ENCODE peak calls at places on chromosomes 7 and 10, in seven cellular contexts. W is CD4-positive, CD25-positive, alpha-beta regulatory T cell; Y is hepatocyte; P is heart left ventricle; C is pancreas; O is neuronal stem cell; E is Peyer's patch. V is an unnamed sample. For H3K27me3, the result is how much of the 10 kb centered on the place peaks cover.

GRCh38 chr7:100493476-100494264 is 9.9 kb downstream of the NYAP1 start:
- DNase-seq in P (peak), E (peak), C (no peak), Y (peak), O (no peak), W (peak), V (peak)

GRCh38 chr10:42952358-42952757 is 124.5 kb upstream of the RET start:
- DNase-seq in O (peak), E (peak), Y (peak), P (peak), W (no peak), C (peak), V (no peak)

GRCh38 chr7:129055861-129056464 is 1.1 kb upstream of the TNPO3 start:
- DNase-seq in Y (no peak), E (no peak), W (no peak), P (no peak), C (no peak), O (no peak), V (no peak)

GRCh38 chr10:131943021-131943814 is 38.5 kb downstream of the BNIP3 start:
- DNase-seq in C (peak), E (peak), W (peak), O (no peak), Y (no peak), P (no peak), V (no peak)

GRCh38 chr10:103273026-103273425 is 3.9 kb upstream of the INA start:
- DNase-seq in P (peak), O (no peak), W (no peak), E (no peak), Y (peak), C (no peak), V (no peak)

GRCh38 chr10:30630571-30630970 is 1.0 kb upstream of the LYZL2 start:
- DNase-seq in Y (no peak), W (no peak), C (no peak), E (no peak), O (no peak), P (no peak), V (no peak)

GRCh38 chr7:102836206-102836938 is 76.4 kb upstream of the LRRC17 start:
- DNase-seq in W (no peak), P (no peak), O (no peak), E (no peak), Y (peak), C (no peak), V (no peak)

GRCh38 chr10:62278461-62278910 is 9.8 kb upstream of the RTKN2 start:
- DNase-seq in C (no peak), Y (no peak), P (no peak), E (no peak), W (no peak), O (no peak), V (no peak)

GRCh38 chr10:663844-664243 is 25.6 kb downstream of the DIP2C start:
- DNase-seq in O (no peak), P (no peak), E (no peak), Y (no peak), W (no peak), C (no peak), V (no peak)

GRCh38 chr10:100182908-100183307 is 2.9 kb downstream of the ERLIN1 start:
- DNase-seq in E (no peak), O (no peak), C (no peak), W (no peak), Y (no peak), P (no peak), V (no peak)

GRCh38 chr7:26959290-26959689 is 94.9 kb upstream of the SKAP2 start:
- DNase-seq in Y (no peak), O (no peak), P (no peak), E (no peak), W (no peak), C (no peak), V (no peak)

GRCh38 chr7:139329119-139329518 is 12.0 kb upstream of the FMC1 start:
- DNase-seq in E (no peak), W (no peak), Y (no peak), P (no peak), O (no peak), C (no peak), V (no peak)

GRCh38 chr10:97788552-97789442 is 17.0 kb upstream of the SFRP5 start:
- DNase-seq in W (no peak), O (no peak), Y (peak), C (peak), P (peak), E (peak), V (no peak)

GRCh38 chr7:47878662-47879061 is 69.6 kb downstream of the PKD1L1 start:
- DNase-seq in W (no peak), C (no peak), Y (no peak), P (peak), E (no peak), O (no peak), V (no peak)

GRCh38 chr10:121527690-121528089 is 70.6 kb downstream of the FGFR2 start:
- DNase-seq in E (no peak), O (peak), P (no peak), Y (peak), W (no peak), C (no peak), V (no peak)

GRCh38 chr7:99131290-99131689 is 12.6 kb downstream of the SMURF1 start:
- DNase-seq in Y (no peak), P (no peak), C (no peak), O (no peak), W (no peak), E (no peak), V (no peak)

GRCh38 chr10:82492647-82493046 is 617.7 kb downstream of the NRG3 start:
- DNase-seq in W (no peak), E (no peak), O (no peak), P (no peak), Y (no peak), C (no peak), V (no peak)

DNA sequence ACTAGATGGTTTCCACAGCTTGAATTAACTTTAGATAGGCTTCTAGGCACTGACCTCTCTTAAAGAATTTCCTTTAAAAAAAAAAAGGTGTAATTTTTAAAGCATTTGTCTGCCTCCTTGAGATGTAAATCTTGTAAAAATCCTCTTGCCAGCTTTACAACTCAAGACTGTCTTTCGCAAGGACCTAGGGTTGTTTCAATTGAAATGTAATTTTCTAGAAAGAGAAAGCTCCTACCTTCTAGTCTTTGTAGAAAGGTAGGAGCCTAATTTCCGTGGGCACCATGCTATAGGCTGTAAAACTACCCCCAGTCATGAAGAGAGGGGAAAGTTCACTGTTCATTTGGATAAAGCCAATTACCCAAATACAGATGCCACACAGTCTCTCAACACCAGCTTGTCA is 228.8 kb upstream of the TMEM229A start:
- DNase-seq in W (no peak), E (no peak), Y (no peak), C (no peak), O (no peak), P (no peak), V (no peak)
- H3K27me3 ChIP-seq in W (under half), E (under half), Y (under half), C (under half), O (under half), P (under half), V (under half)

GRCh38 chr10:3544561-3544960 is 240.4 kb downstream of the KLF6 start:
- DNase-seq in W (no peak), E (no peak), Y (no peak), C (no peak), O (no peak), P (no peak), V (no peak)

GRCh38 chr10:3538291-3538849 is 246.6 kb downstream of the KLF6 start:
- DNase-seq in P (no peak), W (no peak), E (no peak), C (no peak), O (no peak), Y (no peak), V (no peak)

GRCh38 chr10:3539696-3540383 is 245.2 kb downstream of the KLF6 start:
- DNase-seq in P (no peak), C (no peak), Y (no peak), W (no peak), O (no peak), E (no peak), V (no peak)

GRCh38 chr10:3538850-3539531 is 246.0 kb downstream of the KLF6 start:
- DNase-seq in C (no peak), E (no peak), P (no peak), W (no peak), O (peak), Y (peak), V (no peak)

DNA sequence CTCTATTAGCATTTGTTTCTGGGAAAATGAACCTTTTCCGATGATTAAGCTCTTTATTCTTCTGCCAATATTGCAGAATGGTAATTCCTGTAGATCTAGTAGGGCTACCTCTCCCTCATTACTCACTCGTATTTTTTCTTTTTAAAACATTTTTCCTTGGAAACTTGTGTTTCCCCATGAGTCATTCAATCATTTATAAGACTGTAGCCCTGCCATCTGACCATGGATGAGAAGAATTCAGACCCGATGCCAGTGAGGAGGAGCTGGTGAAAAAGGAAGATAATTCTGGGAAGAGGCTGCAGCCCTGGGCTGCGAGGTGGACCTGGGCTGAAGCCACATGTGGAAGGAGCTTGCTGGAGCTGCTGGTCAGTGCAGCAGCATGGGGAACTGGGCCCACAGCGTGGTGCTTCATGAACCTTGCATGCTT is 242.8 kb downstream of the KLF6 start:
- DNase-seq in W (no peak), Y (no peak), P (no peak), E (no peak), O (no peak), C (no peak), V (no peak)
- H3K27ac ChIP-seq in W (no peak), Y (no peak), P (no peak), E (no peak), O (no peak), C (no peak), V (no peak)

GRCh38 chr7:142782922-142783900 is 12.4 kb downstream of the PRSS2 start:
- DNase-seq in O (peak), P (peak), C (peak), E (peak), Y (peak), W (peak), V (peak)

GRCh38 chr7:142785841-142786250 is 15.1 kb downstream of the PRSS2 start:
- DNase-seq in P (no peak), E (peak), Y (no peak), C (no peak), O (no peak), W (peak), V (peak)

GRCh38 chr7:142787783-142788182 is 17.0 kb downstream of the PRSS2 start:
- DNase-seq in W (peak), O (no peak), Y (no peak), P (no peak), C (no peak), E (no peak), V (no peak)

GRCh38 chr7:142787034-142787768 is 16.4 kb downstream of the PRSS2 start:
- DNase-seq in W (peak), Y (no peak), E (no peak), C (no peak), P (no peak), O (no peak), V (no peak)

DNA sequence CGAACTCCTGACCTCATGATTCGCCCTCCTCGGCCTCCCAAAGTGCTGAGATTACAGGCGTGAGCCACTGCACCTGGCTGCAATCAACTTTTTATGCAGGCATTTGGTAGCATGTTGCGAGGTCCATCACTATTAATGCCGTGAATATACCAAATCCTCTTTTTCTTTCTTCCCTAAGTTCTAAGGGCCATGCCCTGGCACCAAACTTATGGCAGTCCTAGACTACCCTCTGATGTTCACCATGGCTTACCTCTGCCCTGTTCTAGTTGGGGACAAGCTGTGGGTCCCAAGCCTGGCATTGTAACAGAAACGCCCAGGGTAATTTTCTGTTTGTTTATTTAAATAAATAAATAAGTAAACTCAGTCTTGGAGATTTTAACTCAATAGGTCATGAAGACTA is 13.3 kb downstream of the PRSS2 start:
- DNase-seq in P (no peak), C (no peak), E (no peak), W (no peak), Y (no peak), O (no peak), V (no peak)
- H3K27me3 ChIP-seq in P (under half), C (under half), E (under half), W (under half), Y (under half), O (under half), V (under half)

DNA sequence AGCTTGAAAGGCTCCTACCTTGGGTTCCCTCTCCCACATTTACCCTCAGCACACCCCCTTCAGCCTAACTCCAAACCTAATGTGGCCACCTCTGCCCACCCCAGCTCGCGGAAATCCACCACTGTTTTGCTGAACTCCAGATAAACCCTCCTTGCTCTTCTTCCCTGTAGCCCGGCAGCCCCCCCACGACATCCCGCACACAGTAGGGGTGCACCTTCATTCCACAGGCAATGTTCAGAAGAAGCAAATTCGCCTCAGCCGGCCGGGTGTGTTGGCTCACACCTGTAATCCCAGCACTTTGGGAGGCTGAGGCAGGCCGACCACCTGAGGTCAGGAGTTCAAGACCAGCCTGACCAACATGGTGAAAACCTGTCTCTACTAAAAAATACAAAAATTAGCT is 17.4 kb downstream of the CTBP2 start:
- DNase-seq in O (no peak), P (no peak), C (no peak), W (no peak), E (no peak), Y (no peak), V (no peak)
- H3K27ac ChIP-seq in O (no peak), P (no peak), C (no peak), W (no peak), E (no peak), Y (no peak), V (no peak)

DNA sequence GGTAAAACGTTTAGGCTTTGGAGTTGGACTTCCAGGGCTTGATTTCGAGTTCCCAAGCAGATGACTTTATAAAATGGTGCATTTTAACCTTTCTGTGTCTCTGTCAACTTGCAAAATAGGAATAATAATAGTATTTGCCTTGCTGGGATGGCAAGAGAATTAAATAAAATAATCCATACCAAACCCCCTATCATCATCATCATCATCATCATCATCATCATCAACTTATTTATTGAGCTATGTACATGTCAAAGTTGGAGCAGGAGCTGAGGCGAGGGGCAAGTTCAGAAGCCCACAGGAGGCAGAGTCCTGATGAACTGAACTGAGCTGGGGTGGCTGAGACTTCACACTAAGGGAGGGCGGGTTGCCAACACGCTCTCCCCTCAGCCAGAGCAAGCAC is 51.7 kb upstream of the KCNMA1 start:
- DNase-seq in P (no peak), C (no peak), W (no peak), O (no peak), Y (no peak), E (no peak), V (no peak)
- H3K27me3 ChIP-seq in P (under half), C (under half), W (under half), O (under half), Y (under half), E (under half), V (under half)

GRCh38 chr10:6786579-6787031 is 206.5 kb upstream of the PRKCQ start:
- DNase-seq in E (no peak), W (no peak), O (no peak), Y (peak), P (no peak), C (no peak), V (no peak)
- H3K27ac ChIP-seq in E (no peak), W (no peak), O (no peak), Y (no peak), P (no peak), C (no peak), V (no peak)